ENCODE peak calls at places on chromosomes 5 and 9, in nine cellular contexts. One of them, this sample, is unnamed. For H3K4me1 and H3K36me3, the result is how much of the 10 kb centered on the place peaks cover.

GRCh38 chr5:54889826-54890225 is 95.6 kb downstream of the ESM1 start:
- DNase-seq in pancreas: no peak
- DNase-seq in CD8-positive, alpha-beta T cell: no peak
- DNase-seq in Peyer's patch: no peak
- DNase-seq in right atrium auricular region: no peak
- DNase-seq in aorta: no peak
- DNase-seq in upper lobe of right lung: no peak
- DNase-seq in BE2C: no peak
- DNase-seq in ovary: no peak
- DNase-seq in this sample: no peak

GRCh38 chr9:98785333-98785933 is 10.9 kb downstream of the ANKS6 start:
- DNase-seq in pancreas: no peak
- DNase-seq in CD8-positive, alpha-beta T cell: no peak
- DNase-seq in Peyer's patch: no peak
- DNase-seq in right atrium auricular region: peak
- DNase-seq in aorta: no peak
- DNase-seq in upper lobe of right lung: no peak
- DNase-seq in BE2C: no peak
- DNase-seq in ovary: no peak
- DNase-seq in this sample: no peak

GRCh38 chr9:15873573-15874177 is 320.8 kb downstream of the CCDC171 start:
- DNase-seq in pancreas: no peak
- DNase-seq in CD8-positive, alpha-beta T cell: no peak
- DNase-seq in Peyer's patch: no peak
- DNase-seq in right atrium auricular region: no peak
- DNase-seq in aorta: no peak
- DNase-seq in upper lobe of right lung: no peak
- DNase-seq in BE2C: no peak
- DNase-seq in ovary: no peak
- DNase-seq in this sample: no peak

GRCh38 chr9:87662808-87663528 is 63.0 kb upstream of the CTSL start:
- DNase-seq in pancreas: peak
- DNase-seq in CD8-positive, alpha-beta T cell: peak
- DNase-seq in Peyer's patch: peak
- DNase-seq in right atrium auricular region: peak
- DNase-seq in aorta: peak
- DNase-seq in upper lobe of right lung: peak
- DNase-seq in BE2C: peak
- DNase-seq in ovary: peak
- DNase-seq in this sample: peak

GRCh38 chr5:160456778-160457177 is 35.1 kb downstream of the PTTG1 start:
- DNase-seq in pancreas: no peak
- DNase-seq in CD8-positive, alpha-beta T cell: no peak
- DNase-seq in Peyer's patch: no peak
- DNase-seq in right atrium auricular region: no peak
- DNase-seq in aorta: no peak
- DNase-seq in upper lobe of right lung: no peak
- DNase-seq in BE2C: no peak
- DNase-seq in ovary: no peak
- DNase-seq in this sample: no peak

GRCh38 chr5:60379907-60380306 is 320.1 kb downstream of the DEPDC1B start:
- DNase-seq in pancreas: no peak
- DNase-seq in CD8-positive, alpha-beta T cell: no peak
- DNase-seq in Peyer's patch: no peak
- DNase-seq in right atrium auricular region: no peak
- DNase-seq in aorta: no peak
- DNase-seq in upper lobe of right lung: no peak
- DNase-seq in BE2C: no peak
- DNase-seq in ovary: no peak
- DNase-seq in this sample: no peak

GRCh38 chr9:98778711-98779530 is 17.4 kb downstream of the ANKS6 start:
- DNase-seq in pancreas: no peak
- DNase-seq in CD8-positive, alpha-beta T cell: no peak
- DNase-seq in Peyer's patch: no peak
- DNase-seq in right atrium auricular region: peak
- DNase-seq in aorta: no peak
- DNase-seq in upper lobe of right lung: no peak
- DNase-seq in BE2C: no peak
- DNase-seq in ovary: no peak
- DNase-seq in this sample: no peak

GRCh38 chr9:12718482-12719026 is 25.4 kb downstream of the TYRP1 start:
- DNase-seq in pancreas: no peak
- DNase-seq in CD8-positive, alpha-beta T cell: no peak
- DNase-seq in Peyer's patch: peak
- DNase-seq in right atrium auricular region: no peak
- DNase-seq in aorta: no peak
- DNase-seq in upper lobe of right lung: no peak
- DNase-seq in BE2C: peak
- DNase-seq in ovary: no peak
- DNase-seq in this sample: no peak

GRCh38 chr5:137609122-137609521 is 110.0 kb upstream of the SPOCK1 start:
- DNase-seq in pancreas: no peak
- DNase-seq in CD8-positive, alpha-beta T cell: no peak
- DNase-seq in Peyer's patch: no peak
- DNase-seq in right atrium auricular region: no peak
- DNase-seq in aorta: no peak
- DNase-seq in upper lobe of right lung: no peak
- DNase-seq in BE2C: no peak
- DNase-seq in ovary: no peak
- DNase-seq in this sample: no peak

GRCh38 chr9:129006328-129007034 is 21.6 kb downstream of the SH3GLB2 start:
- DNase-seq in pancreas: peak
- DNase-seq in CD8-positive, alpha-beta T cell: peak
- DNase-seq in Peyer's patch: no peak
- DNase-seq in right atrium auricular region: peak
- DNase-seq in aorta: peak
- DNase-seq in upper lobe of right lung: peak
- DNase-seq in BE2C: peak
- DNase-seq in ovary: peak
- DNase-seq in this sample: peak

GRCh38 chr5:38722918-38723317 is 122.9 kb upstream of the OSMR start:
- DNase-seq in pancreas: no peak
- DNase-seq in CD8-positive, alpha-beta T cell: no peak
- DNase-seq in Peyer's patch: no peak
- DNase-seq in right atrium auricular region: no peak
- DNase-seq in aorta: no peak
- DNase-seq in upper lobe of right lung: no peak
- DNase-seq in BE2C: no peak
- DNase-seq in ovary: peak
- DNase-seq in this sample: peak

GRCh38 chr5:157160001-157160400 is 6.1 kb downstream of the GARIN3 start:
- DNase-seq in pancreas: no peak
- DNase-seq in CD8-positive, alpha-beta T cell: no peak
- DNase-seq in Peyer's patch: no peak
- DNase-seq in right atrium auricular region: peak
- DNase-seq in aorta: no peak
- DNase-seq in upper lobe of right lung: no peak
- DNase-seq in BE2C: no peak
- DNase-seq in ovary: no peak
- DNase-seq in this sample: no peak

GRCh38 chr5:157159209-157159751 is 6.8 kb downstream of the GARIN3 start:
- DNase-seq in pancreas: no peak
- DNase-seq in CD8-positive, alpha-beta T cell: peak
- DNase-seq in Peyer's patch: no peak
- DNase-seq in right atrium auricular region: peak
- DNase-seq in aorta: no peak
- DNase-seq in upper lobe of right lung: no peak
- DNase-seq in BE2C: no peak
- DNase-seq in ovary: no peak
- DNase-seq in this sample: no peak

GRCh38 chr5:157150995-157151394 is 8.3 kb upstream of the MED7 start:
- DNase-seq in pancreas: no peak
- DNase-seq in CD8-positive, alpha-beta T cell: no peak
- DNase-seq in Peyer's patch: no peak
- DNase-seq in right atrium auricular region: peak
- DNase-seq in aorta: no peak
- DNase-seq in upper lobe of right lung: no peak
- DNase-seq in BE2C: no peak
- DNase-seq in ovary: no peak
- DNase-seq in this sample: no peak

GRCh38 chr5:157157492-157157891 is 8.6 kb downstream of the GARIN3 start:
- DNase-seq in pancreas: no peak
- DNase-seq in CD8-positive, alpha-beta T cell: no peak
- DNase-seq in Peyer's patch: no peak
- DNase-seq in right atrium auricular region: no peak
- DNase-seq in aorta: no peak
- DNase-seq in upper lobe of right lung: no peak
- DNase-seq in BE2C: no peak
- DNase-seq in ovary: no peak
- DNase-seq in this sample: no peak

DNA sequence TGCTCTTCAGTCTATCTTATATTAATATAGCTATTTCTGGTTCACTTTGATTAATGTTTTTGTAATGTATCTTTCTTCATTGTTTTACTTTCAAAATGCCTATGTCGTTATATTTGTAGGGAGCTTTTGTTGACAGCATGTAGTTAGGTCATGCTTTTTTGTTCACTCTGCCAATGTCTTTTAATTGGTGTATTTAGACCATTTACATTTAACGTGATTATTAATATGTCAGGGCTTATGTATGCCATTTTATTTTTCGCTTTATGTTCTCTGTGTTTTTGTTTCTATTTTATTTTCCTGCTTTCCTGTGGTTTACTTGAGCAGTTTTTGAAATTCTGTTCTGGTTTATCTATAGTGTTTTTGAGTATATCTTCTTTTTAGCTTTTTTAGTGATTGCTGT is 10.8 kb downstream of the GARIN3 start:
- DNase-seq in pancreas: no peak
- DNase-seq in CD8-positive, alpha-beta T cell: no peak
- DNase-seq in Peyer's patch: no peak
- DNase-seq in right atrium auricular region: no peak
- DNase-seq in aorta: no peak
- DNase-seq in upper lobe of right lung: no peak
- DNase-seq in BE2C: no peak
- DNase-seq in ovary: no peak
- DNase-seq in this sample: no peak
- H3K4me3 ChIP-seq in pancreas: no peak
- H3K4me3 ChIP-seq in CD8-positive, alpha-beta T cell: peak
- H3K4me3 ChIP-seq in Peyer's patch: no peak
- H3K4me3 ChIP-seq in right atrium auricular region: no peak
- H3K4me3 ChIP-seq in aorta: no peak
- H3K4me3 ChIP-seq in upper lobe of right lung: no peak
- H3K4me3 ChIP-seq in BE2C: no peak
- H3K4me3 ChIP-seq in ovary: no peak
- H3K4me3 ChIP-seq in this sample: no peak

DNA sequence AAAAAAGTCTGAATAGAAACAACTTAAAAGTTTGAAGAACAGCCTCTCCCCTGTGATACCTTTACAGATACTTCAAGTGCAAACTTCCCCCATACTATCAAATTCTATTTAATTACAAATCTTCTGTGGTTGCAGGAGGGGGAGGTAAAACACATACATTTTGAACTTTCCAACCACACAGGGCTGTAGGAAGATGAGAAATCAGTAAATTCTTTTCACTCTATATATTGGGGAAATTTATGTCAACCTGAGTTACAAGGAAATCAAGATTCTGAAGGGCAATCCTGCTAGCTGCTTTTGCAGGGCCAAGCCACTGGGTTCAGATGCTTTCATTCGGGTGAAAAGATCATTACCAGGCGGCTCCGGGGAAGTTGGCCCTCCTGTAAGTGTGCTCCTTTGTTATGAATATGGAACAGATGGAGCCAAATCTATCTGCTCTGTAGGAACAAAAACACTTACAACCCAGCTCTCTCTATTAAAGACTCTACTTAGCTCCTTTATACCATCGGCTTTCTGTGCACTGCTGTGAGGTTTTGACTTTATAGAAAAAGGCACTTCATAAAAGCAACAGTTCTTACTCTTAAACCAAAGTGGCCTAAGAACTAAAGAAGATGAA is 269.2 kb downstream of the EFNA5 start:
- DNase-seq in pancreas: no peak
- DNase-seq in CD8-positive, alpha-beta T cell: no peak
- DNase-seq in Peyer's patch: no peak
- DNase-seq in right atrium auricular region: no peak
- DNase-seq in aorta: no peak
- DNase-seq in upper lobe of right lung: no peak
- DNase-seq in BE2C: no peak
- DNase-seq in ovary: no peak
- DNase-seq in this sample: no peak
- H3K4me1 ChIP-seq in pancreas: under half
- H3K4me1 ChIP-seq in CD8-positive, alpha-beta T cell: under half
- H3K4me1 ChIP-seq in Peyer's patch: under half
- H3K4me1 ChIP-seq in right atrium auricular region: under half
- H3K4me1 ChIP-seq in aorta: under half
- H3K4me1 ChIP-seq in upper lobe of right lung: under half
- H3K4me1 ChIP-seq in BE2C: under half
- H3K4me1 ChIP-seq in ovary: under half
- H3K4me1 ChIP-seq in this sample: under half

GRCh38 chr5:72286798-72287197 is 33.2 kb downstream of the MRPS27 start:
- DNase-seq in pancreas: no peak
- DNase-seq in CD8-positive, alpha-beta T cell: no peak
- DNase-seq in Peyer's patch: no peak
- DNase-seq in right atrium auricular region: no peak
- DNase-seq in aorta: no peak
- DNase-seq in upper lobe of right lung: no peak
- DNase-seq in BE2C: no peak
- DNase-seq in ovary: no peak
- DNase-seq in this sample: no peak
- H3K36me3 ChIP-seq in pancreas: under half
- H3K36me3 ChIP-seq in CD8-positive, alpha-beta T cell: under half
- H3K36me3 ChIP-seq in Peyer's patch: under half
- H3K36me3 ChIP-seq in right atrium auricular region: under half
- H3K36me3 ChIP-seq in aorta: under half
- H3K36me3 ChIP-seq in upper lobe of right lung: under half
- H3K36me3 ChIP-seq in BE2C: under half
- H3K36me3 ChIP-seq in ovary: under half
- H3K36me3 ChIP-seq in this sample: under half

GRCh38 chr5:177501874-177502678 is 4.7 kb upstream of the PDLIM7 start:
- DNase-seq in pancreas: no peak
- DNase-seq in CD8-positive, alpha-beta T cell: no peak
- DNase-seq in Peyer's patch: no peak
- DNase-seq in right atrium auricular region: no peak
- DNase-seq in aorta: no peak
- DNase-seq in upper lobe of right lung: no peak
- DNase-seq in BE2C: no peak
- DNase-seq in ovary: no peak
- DNase-seq in this sample: no peak

GRCh38 chr5:177500685-177501522 is 3.5 kb upstream of the PDLIM7 start:
- DNase-seq in pancreas: peak
- DNase-seq in CD8-positive, alpha-beta T cell: peak
- DNase-seq in Peyer's patch: peak
- DNase-seq in right atrium auricular region: peak
- DNase-seq in aorta: peak
- DNase-seq in upper lobe of right lung: peak
- DNase-seq in BE2C: peak
- DNase-seq in ovary: peak
- DNase-seq in this sample: peak

GRCh38 chr5:177504086-177505056 is 5.3 kb downstream of the DOK3 start:
- DNase-seq in pancreas: peak
- DNase-seq in CD8-positive, alpha-beta T cell: no peak
- DNase-seq in Peyer's patch: no peak
- DNase-seq in right atrium auricular region: no peak
- DNase-seq in aorta: no peak
- DNase-seq in upper lobe of right lung: no peak
- DNase-seq in BE2C: no peak
- DNase-seq in ovary: no peak
- DNase-seq in this sample: no peak

GRCh38 chr5:177503351-177504085 is 6.1 kb downstream of the DOK3 start:
- DNase-seq in pancreas: no peak
- DNase-seq in CD8-positive, alpha-beta T cell: no peak
- DNase-seq in Peyer's patch: no peak
- DNase-seq in right atrium auricular region: no peak
- DNase-seq in aorta: no peak
- DNase-seq in upper lobe of right lung: no peak
- DNase-seq in BE2C: no peak
- DNase-seq in ovary: no peak
- DNase-seq in this sample: no peak

GRCh38 chr5:177502886-177503285 is 5.5 kb upstream of the PDLIM7 start:
- DNase-seq in pancreas: no peak
- DNase-seq in CD8-positive, alpha-beta T cell: no peak
- DNase-seq in Peyer's patch: no peak
- DNase-seq in right atrium auricular region: no peak
- DNase-seq in aorta: no peak
- DNase-seq in upper lobe of right lung: no peak
- DNase-seq in BE2C: no peak
- DNase-seq in ovary: no peak
- DNase-seq in this sample: no peak
- H3K4me3 ChIP-seq in pancreas: no peak
- H3K4me3 ChIP-seq in CD8-positive, alpha-beta T cell: no peak
- H3K4me3 ChIP-seq in Peyer's patch: no peak
- H3K4me3 ChIP-seq in right atrium auricular region: no peak
- H3K4me3 ChIP-seq in aorta: no peak
- H3K4me3 ChIP-seq in upper lobe of right lung: no peak
- H3K4me3 ChIP-seq in BE2C: no peak
- H3K4me3 ChIP-seq in ovary: no peak
- H3K4me3 ChIP-seq in this sample: no peak

This sample was measured in heart left ventricle.